ENCODE peak calls at places on chromosomes 2 and 18, in six cellular contexts. One of them, this sample, is unnamed.

GRCh38 chr18:46337206-46337710 is 233.1 kb downstream of the HAUS1 start:
- DNase-seq in esophagus squamous epithelium: no peak
- DNase-seq in SK-N-SH: peak
- DNase-seq in endothelial cell of umbilical vein: no peak
- DNase-seq in colonic mucosa: no peak
- DNase-seq in breast epithelium: no peak
- DNase-seq in this sample: no peak

GRCh38 chr2:112724611-112725525 is 4.0 kb downstream of the NT5DC4 start:
- DNase-seq in esophagus squamous epithelium: no peak
- DNase-seq in SK-N-SH: no peak
- DNase-seq in endothelial cell of umbilical vein: no peak
- DNase-seq in colonic mucosa: no peak
- DNase-seq in breast epithelium: no peak
- DNase-seq in this sample: peak

GRCh38 chr2:67561411-67561965 is 164.4 kb downstream of the ETAA1 start:
- DNase-seq in esophagus squamous epithelium: no peak
- DNase-seq in SK-N-SH: peak
- DNase-seq in endothelial cell of umbilical vein: peak
- DNase-seq in colonic mucosa: no peak
- DNase-seq in breast epithelium: no peak
- DNase-seq in this sample: peak

GRCh38 chr2:102698369-102699111 is 63.3 kb upstream of the TMEM182 start:
- DNase-seq in esophagus squamous epithelium: no peak
- DNase-seq in SK-N-SH: no peak
- DNase-seq in endothelial cell of umbilical vein: no peak
- DNase-seq in colonic mucosa: peak
- DNase-seq in breast epithelium: no peak
- DNase-seq in this sample: peak

GRCh38 chr18:10270160-10270571 is 184.3 kb upstream of the APCDD1 start:
- DNase-seq in esophagus squamous epithelium: no peak
- DNase-seq in SK-N-SH: no peak
- DNase-seq in endothelial cell of umbilical vein: peak
- DNase-seq in colonic mucosa: no peak
- DNase-seq in breast epithelium: peak
- DNase-seq in this sample: no peak

GRCh38 chr18:65788373-65788772 is 37.6 kb downstream of the CDH7 start:
- DNase-seq in esophagus squamous epithelium: no peak
- DNase-seq in SK-N-SH: peak
- DNase-seq in endothelial cell of umbilical vein: no peak
- DNase-seq in colonic mucosa: peak
- DNase-seq in breast epithelium: no peak
- DNase-seq in this sample: no peak

GRCh38 chr2:33848486-33848885 is 249.4 kb upstream of the FAM98A start:
- DNase-seq in esophagus squamous epithelium: no peak
- DNase-seq in SK-N-SH: no peak
- DNase-seq in endothelial cell of umbilical vein: no peak
- DNase-seq in colonic mucosa: no peak
- DNase-seq in breast epithelium: no peak
- DNase-seq in this sample: peak

GRCh38 chr2:727071-727470 is 49.9 kb upstream of the TMEM18 start:
- DNase-seq in esophagus squamous epithelium: no peak
- DNase-seq in SK-N-SH: no peak
- DNase-seq in endothelial cell of umbilical vein: no peak
- DNase-seq in colonic mucosa: no peak
- DNase-seq in breast epithelium: no peak
- DNase-seq in this sample: no peak

GRCh38 chr18:76721207-76721996 is 101.0 kb upstream of the ZNF236 start:
- DNase-seq in esophagus squamous epithelium: no peak
- DNase-seq in SK-N-SH: no peak
- DNase-seq in endothelial cell of umbilical vein: no peak
- DNase-seq in colonic mucosa: no peak
- DNase-seq in breast epithelium: no peak
- DNase-seq in this sample: no peak

GRCh38 chr18:42274488-42275137 is 319.6 kb downstream of the PIK3C3 start:
- DNase-seq in esophagus squamous epithelium: no peak
- DNase-seq in SK-N-SH: peak
- DNase-seq in endothelial cell of umbilical vein: no peak
- DNase-seq in colonic mucosa: no peak
- DNase-seq in breast epithelium: no peak
- DNase-seq in this sample: no peak

GRCh38 chr2:173874899-173875247 is 90.3 kb downstream of the SP3 start:
- DNase-seq in esophagus squamous epithelium: no peak
- DNase-seq in SK-N-SH: no peak
- DNase-seq in endothelial cell of umbilical vein: no peak
- DNase-seq in colonic mucosa: no peak
- DNase-seq in breast epithelium: no peak
- DNase-seq in this sample: no peak

GRCh38 chr2:191758420-191759199 is 80.7 kb downstream of the NABP1 start:
- DNase-seq in esophagus squamous epithelium: no peak
- DNase-seq in SK-N-SH: peak
- DNase-seq in endothelial cell of umbilical vein: peak
- DNase-seq in colonic mucosa: peak
- DNase-seq in breast epithelium: no peak
- DNase-seq in this sample: peak

GRCh38 chr2:191385416-191386160 is 140.4 kb downstream of the MYO1B start:
- DNase-seq in esophagus squamous epithelium: no peak
- DNase-seq in SK-N-SH: no peak
- DNase-seq in endothelial cell of umbilical vein: peak
- DNase-seq in colonic mucosa: no peak
- DNase-seq in breast epithelium: no peak
- DNase-seq in this sample: no peak

GRCh38 chr2:163802289-163802688 is 66.5 kb upstream of the FIGN start:
- DNase-seq in esophagus squamous epithelium: no peak
- DNase-seq in SK-N-SH: no peak
- DNase-seq in endothelial cell of umbilical vein: no peak
- DNase-seq in colonic mucosa: no peak
- DNase-seq in breast epithelium: no peak
- DNase-seq in this sample: no peak

GRCh38 chr2:96580771-96581170 is 44.2 kb downstream of the ARID5A start:
- DNase-seq in esophagus squamous epithelium: no peak
- DNase-seq in SK-N-SH: peak
- DNase-seq in endothelial cell of umbilical vein: peak
- DNase-seq in colonic mucosa: no peak
- DNase-seq in breast epithelium: no peak
- DNase-seq in this sample: peak

GRCh38 chr2:30310411-30310810 is 79.1 kb downstream of the LBH start:
- DNase-seq in esophagus squamous epithelium: no peak
- DNase-seq in SK-N-SH: no peak
- DNase-seq in endothelial cell of umbilical vein: no peak
- DNase-seq in colonic mucosa: no peak
- DNase-seq in breast epithelium: no peak
- DNase-seq in this sample: no peak

GRCh38 chr2:136932700-136933099 is 167.4 kb downstream of the THSD7B start:
- DNase-seq in esophagus squamous epithelium: no peak
- DNase-seq in SK-N-SH: peak
- DNase-seq in endothelial cell of umbilical vein: peak
- DNase-seq in colonic mucosa: no peak
- DNase-seq in breast epithelium: no peak
- DNase-seq in this sample: peak

GRCh38 chr2:23625726-23626125 is 240.7 kb downstream of the KLHL29 start:
- DNase-seq in esophagus squamous epithelium: no peak
- DNase-seq in SK-N-SH: no peak
- DNase-seq in endothelial cell of umbilical vein: no peak
- DNase-seq in colonic mucosa: no peak
- DNase-seq in breast epithelium: no peak
- DNase-seq in this sample: no peak

GRCh38 chr18:58611471-58612131 is 17.3 kb downstream of the ALPK2 start:
- DNase-seq in esophagus squamous epithelium: no peak
- DNase-seq in SK-N-SH: no peak
- DNase-seq in endothelial cell of umbilical vein: no peak
- DNase-seq in colonic mucosa: no peak
- DNase-seq in breast epithelium: no peak
- DNase-seq in this sample: no peak

GRCh38 chr2:33529771-33530481 is 53.5 kb downstream of the RASGRP3 start:
- DNase-seq in esophagus squamous epithelium: no peak
- DNase-seq in SK-N-SH: no peak
- DNase-seq in endothelial cell of umbilical vein: peak
- DNase-seq in colonic mucosa: no peak
- DNase-seq in breast epithelium: no peak
- DNase-seq in this sample: peak

DNA sequence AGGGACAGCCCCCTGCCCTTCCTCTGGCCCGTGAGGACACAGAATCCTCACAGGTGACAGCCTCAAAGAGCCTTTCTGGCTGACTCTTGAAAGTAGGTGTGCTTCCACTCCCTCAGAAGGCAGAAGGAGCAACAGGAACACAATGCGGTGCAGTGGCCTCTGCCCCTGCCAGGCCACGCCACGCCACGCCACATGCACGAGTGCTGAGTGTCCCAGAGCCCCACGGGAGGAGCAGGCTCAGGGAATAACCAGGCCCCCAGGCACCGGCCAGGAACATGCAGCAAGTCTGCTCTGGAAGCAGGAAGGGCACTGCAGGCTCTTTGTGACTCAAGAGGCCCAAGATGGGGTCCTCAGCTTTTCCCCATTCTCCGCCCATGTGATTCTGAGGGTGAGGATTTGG is 18.1 kb upstream of the CCDC74B start:
- DNase-seq in esophagus squamous epithelium: no peak
- DNase-seq in SK-N-SH: no peak
- DNase-seq in endothelial cell of umbilical vein: no peak
- DNase-seq in colonic mucosa: no peak
- DNase-seq in breast epithelium: no peak
- DNase-seq in this sample: no peak
- H3K27ac ChIP-seq in esophagus squamous epithelium: no peak
- H3K27ac ChIP-seq in SK-N-SH: no peak
- H3K27ac ChIP-seq in endothelial cell of umbilical vein: no peak
- H3K27ac ChIP-seq in colonic mucosa: no peak
- H3K27ac ChIP-seq in breast epithelium: no peak
- H3K27ac ChIP-seq in this sample: no peak

GRCh38 chr2:241901018-241901380 is 31.5 kb downstream of the RTP5 start:
- DNase-seq in esophagus squamous epithelium: no peak
- DNase-seq in SK-N-SH: no peak
- DNase-seq in endothelial cell of umbilical vein: no peak
- DNase-seq in colonic mucosa: no peak
- DNase-seq in breast epithelium: no peak
- DNase-seq in this sample: peak

GRCh38 chr2:241900251-241901017 is 30.9 kb downstream of the RTP5 start:
- DNase-seq in esophagus squamous epithelium: no peak
- DNase-seq in SK-N-SH: no peak
- DNase-seq in endothelial cell of umbilical vein: no peak
- DNase-seq in colonic mucosa: no peak
- DNase-seq in breast epithelium: no peak
- DNase-seq in this sample: no peak

GRCh38 chr2:241902357-241902991 is 32.9 kb downstream of the RTP5 start:
- DNase-seq in esophagus squamous epithelium: no peak
- DNase-seq in SK-N-SH: no peak
- DNase-seq in endothelial cell of umbilical vein: no peak
- DNase-seq in colonic mucosa: no peak
- DNase-seq in breast epithelium: no peak
- DNase-seq in this sample: no peak

GRCh38 chr2:241903121-241904010 is 33.8 kb downstream of the RTP5 start:
- DNase-seq in esophagus squamous epithelium: no peak
- DNase-seq in SK-N-SH: no peak
- DNase-seq in endothelial cell of umbilical vein: no peak
- DNase-seq in colonic mucosa: no peak
- DNase-seq in breast epithelium: no peak
- DNase-seq in this sample: no peak

GRCh38 chr2:241901500-241902351 is 32.2 kb downstream of the RTP5 start:
- DNase-seq in esophagus squamous epithelium: no peak
- DNase-seq in SK-N-SH: no peak
- DNase-seq in endothelial cell of umbilical vein: no peak
- DNase-seq in colonic mucosa: no peak
- DNase-seq in breast epithelium: no peak
- DNase-seq in this sample: peak
- TF ChIP-seq CTCF in esophagus squamous epithelium: no peak
- TF ChIP-seq CTCF in SK-N-SH: no peak
- TF ChIP-seq CTCF in endothelial cell of umbilical vein: no peak
- TF ChIP-seq CTCF in colonic mucosa: no peak
- TF ChIP-seq CTCF in breast epithelium: no peak
- TF ChIP-seq CTCF in this sample: no peak

DNA sequence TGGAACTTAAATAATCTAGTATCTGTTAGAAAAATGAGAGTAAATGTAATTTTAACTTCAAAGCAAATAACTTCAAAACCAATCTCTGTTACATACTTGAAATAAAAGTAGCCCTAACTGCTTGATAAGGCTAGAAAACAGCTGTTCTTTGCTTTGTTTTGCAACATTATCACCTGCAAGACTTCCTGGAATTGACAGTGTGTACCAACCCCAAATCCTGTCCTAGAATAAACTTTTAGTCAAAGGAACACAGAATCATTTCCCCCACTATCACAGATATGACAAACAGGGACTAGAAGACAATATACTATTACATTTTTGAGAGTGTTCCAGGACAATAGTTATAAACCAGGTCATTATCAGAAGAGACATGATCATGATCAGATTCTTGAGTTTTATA is 105.3 kb upstream of the PGAP1 start:
- DNase-seq in esophagus squamous epithelium: no peak
- DNase-seq in SK-N-SH: no peak
- DNase-seq in endothelial cell of umbilical vein: peak
- DNase-seq in colonic mucosa: no peak
- DNase-seq in breast epithelium: no peak
- DNase-seq in this sample: no peak
- H3K27ac ChIP-seq in esophagus squamous epithelium: no peak
- H3K27ac ChIP-seq in SK-N-SH: no peak
- H3K27ac ChIP-seq in endothelial cell of umbilical vein: no peak
- H3K27ac ChIP-seq in colonic mucosa: no peak
- H3K27ac ChIP-seq in breast epithelium: no peak
- H3K27ac ChIP-seq in this sample: no peak

GRCh38 chr2:165876269-165876668 is 77.3 kb downstream of the TTC21B start:
- DNase-seq in esophagus squamous epithelium: no peak
- DNase-seq in SK-N-SH: no peak
- DNase-seq in endothelial cell of umbilical vein: no peak
- DNase-seq in colonic mucosa: no peak
- DNase-seq in breast epithelium: no peak
- DNase-seq in this sample: no peak

GRCh38 chr2:165872101-165872791 is 78.2 kb upstream of the GALNT3 start:
- DNase-seq in esophagus squamous epithelium: no peak
- DNase-seq in SK-N-SH: no peak
- DNase-seq in endothelial cell of umbilical vein: no peak
- DNase-seq in colonic mucosa: no peak
- DNase-seq in breast epithelium: no peak
- DNase-seq in this sample: no peak

GRCh38 chr2:165876712-165877111 is 76.9 kb downstream of the TTC21B start:
- DNase-seq in esophagus squamous epithelium: no peak
- DNase-seq in SK-N-SH: no peak
- DNase-seq in endothelial cell of umbilical vein: peak
- DNase-seq in colonic mucosa: no peak
- DNase-seq in breast epithelium: no peak
- DNase-seq in this sample: no peak

GRCh38 chr2:165877565-165878550 is 75.7 kb downstream of the TTC21B start:
- DNase-seq in esophagus squamous epithelium: no peak
- DNase-seq in SK-N-SH: no peak
- DNase-seq in endothelial cell of umbilical vein: no peak
- DNase-seq in colonic mucosa: no peak
- DNase-seq in breast epithelium: no peak
- DNase-seq in this sample: no peak

DNA sequence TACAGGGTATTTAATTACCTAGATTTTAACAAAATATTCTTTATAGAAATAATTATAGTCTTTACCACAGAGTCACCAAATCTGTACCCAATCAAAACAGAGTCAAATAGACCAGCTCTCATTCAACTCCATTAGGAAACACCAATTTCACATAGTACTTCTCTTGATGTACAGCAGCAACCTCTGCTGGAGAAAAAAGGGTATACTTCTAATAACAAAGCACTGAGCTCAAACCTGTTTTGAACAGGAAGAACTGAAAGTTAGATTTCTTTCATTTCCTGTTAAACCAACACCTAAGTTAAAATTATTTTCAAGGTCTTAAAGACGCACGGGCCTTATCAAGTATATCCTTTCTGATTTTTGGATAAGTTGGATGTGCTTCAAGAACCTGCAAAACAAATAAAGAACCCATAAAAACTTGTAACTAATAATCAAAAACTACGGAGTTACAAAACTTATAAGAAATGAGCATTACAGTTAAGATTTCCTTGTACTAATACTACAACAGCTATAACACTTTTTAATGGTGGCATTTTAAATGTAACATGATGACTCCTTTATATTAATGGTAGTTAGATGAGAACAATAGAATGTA is 79.0 kb downstream of the TTC21B start:
- DNase-seq in esophagus squamous epithelium: no peak
- DNase-seq in SK-N-SH: peak
- DNase-seq in endothelial cell of umbilical vein: peak
- DNase-seq in colonic mucosa: peak
- DNase-seq in breast epithelium: no peak
- DNase-seq in this sample: peak
- TF ChIP-seq CTCF in esophagus squamous epithelium: peak
- TF ChIP-seq CTCF in SK-N-SH: peak
- TF ChIP-seq CTCF in endothelial cell of umbilical vein: peak
- TF ChIP-seq CTCF in colonic mucosa: peak
- TF ChIP-seq CTCF in breast epithelium: peak
- TF ChIP-seq CTCF in this sample: peak